ENCODE peak calls at places on chromosomes 3 and 15, in five cellular contexts. G is H9, P is H7, D is anterior cingulate cortex, S is NCI-H1048. L is an unnamed sample.

GRCh38 chr15:89575656-89576416 is 567 bp downstream of the TICRR start:
- DNase-seq in G (peak), P (peak), D (no peak), S (no peak), L (no peak)

GRCh38 chr15:85491663-85492062 is 111.3 kb downstream of the AKAP13 start:
- DNase-seq in G (no peak), P (no peak), D (no peak), S (peak), L (no peak)

GRCh38 chr3:157602424-157602823 is 99.2 kb upstream of the VEPH1 start:
- DNase-seq in G (no peak), P (no peak), D (no peak), S (no peak), L (no peak)

GRCh38 chr3:45762647-45763330 is 33.5 kb downstream of the SLC6A20 start:
- DNase-seq in G (no peak), P (no peak), D (no peak), S (no peak), L (no peak)

GRCh38 chr15:49101536-49101935 is 53.9 kb downstream of the COPS2 start:
- DNase-seq in G (no peak), P (no peak), D (no peak), S (no peak), L (no peak)

GRCh38 chr3:25454411-25454927 is 26.4 kb downstream of the RARB start:
- DNase-seq in G (no peak), P (no peak), D (no peak), S (no peak), L (no peak)

GRCh38 chr15:40769310-40770146 is at the start of gene C15orf62:
- DNase-seq in G (no peak), P (peak), D (no peak), S (no peak), L (peak)

GRCh38 chr15:74906193-74906449 is 530 bp downstream of the FAM219B start:
- DNase-seq in G (peak), P (no peak), D (peak), S (no peak), L (no peak)

GRCh38 chr3:66121288-66121687 is 82.6 kb upstream of the MAGI1 start:
- DNase-seq in G (no peak), P (no peak), D (no peak), S (no peak), L (no peak)

GRCh38 chr15:75452968-75453702 is 1.6 kb upstream of the SIN3A start:
- DNase-seq in G (peak), P (peak), D (peak), S (no peak), L (peak)